ENCODE peak calls at places on chromosomes 2 and 18, in seven cellular contexts. F is H9; J is GM23338; K is neural progenitor cell; U is SK-N-SH; D is fibroblast of lung; Q is effector memory CD4-positive, alpha-beta T cell. Y is an unnamed sample.

GRCh38 chr2:12807907-12808810 is 91.4 kb downstream of the TRIB2 start:
- DNase-seq in U (no peak), F (no peak), J (no peak), K (no peak), D (no peak), Q (no peak), Y (no peak)

GRCh38 chr2:212940816-212941215 is 210.6 kb downstream of the IKZF2 start:
- DNase-seq in J (peak), F (peak), U (no peak), D (peak), Q (no peak), K (peak), Y (no peak)

GRCh38 chr18:32355896-32356295 is 114.8 kb downstream of the GAREM1 start:
- DNase-seq in Q (no peak), D (peak), U (no peak), F (no peak), K (no peak), J (no peak), Y (no peak)

GRCh38 chr2:127146820-127147502 is 40.0 kb upstream of the BIN1 start:
- DNase-seq in D (peak), J (no peak), F (no peak), U (no peak), K (peak), Q (no peak), Y (no peak)

GRCh38 chr2:20288941-20289340 is 61.7 kb downstream of the PUM2 start:
- DNase-seq in F (no peak), Q (no peak), J (no peak), K (no peak), U (no peak), D (peak), Y (no peak)

GRCh38 chr18:650428-650858 is 7.0 kb upstream of the TYMS start:
- DNase-seq in K (no peak), F (no peak), U (no peak), J (no peak), Q (no peak), D (no peak), Y (no peak)

GRCh38 chr2:80634590-80634989 is 330.0 kb upstream of the LRRTM1 start:
- DNase-seq in J (no peak), D (no peak), U (no peak), F (no peak), Q (no peak), K (no peak), Y (no peak)

GRCh38 chr2:27080140-27080469 is 1.7 kb downstream of the EMILIN1 start:
- DNase-seq in U (no peak), K (no peak), Q (no peak), F (no peak), D (no peak), J (no peak), Y (no peak)

GRCh38 chr18:78666666-78667335 is 312.8 kb upstream of the SALL3 start:
- DNase-seq in F (no peak), U (no peak), K (no peak), Q (no peak), J (no peak), D (no peak), Y (no peak)

GRCh38 chr2:51581636-51582267 is 549.8 kb upstream of the NRXN1 start:
- DNase-seq in U (no peak), F (no peak), Q (no peak), J (peak), D (no peak), K (peak), Y (no peak)

GRCh38 chr2:9276901-9277455 is 70.4 kb downstream of the ASAP2 start:
- DNase-seq in F (no peak), U (no peak), J (no peak), D (no peak), K (no peak), Q (no peak), Y (no peak)

GRCh38 chr2:9140570-9141378 is 65.8 kb upstream of the ASAP2 start:
- DNase-seq in K (no peak), D (peak), U (no peak), Q (no peak), F (no peak), J (no peak), Y (no peak)

GRCh38 chr2:74632939-74633312 is 15.2 kb downstream of the M1AP start:
- DNase-seq in D (no peak), Q (no peak), J (peak), K (no peak), U (no peak), F (no peak), Y (no peak)

GRCh38 chr2:236824836-236825235 is 255.2 kb downstream of the ACKR3 start:
- DNase-seq in K (no peak), J (no peak), F (no peak), Q (no peak), U (no peak), D (no peak), Y (no peak)

GRCh38 chr2:146978891-146979555 is 865.8 kb upstream of the ACVR2A start:
- DNase-seq in U (no peak), D (peak), Q (no peak), F (no peak), J (peak), K (no peak), Y (no peak)

GRCh38 chr18:59114160-59114559 is 25.5 kb upstream of the SEC11C start:
- DNase-seq in Q (no peak), J (no peak), F (no peak), D (peak), K (no peak), U (no peak), Y (no peak)

GRCh38 chr18:326846-327245 is 59.0 kb upstream of the THOC1 start:
- DNase-seq in K (no peak), J (no peak), Q (no peak), D (peak), F (no peak), U (no peak), Y (no peak)

GRCh38 chr2:39913648-39914456 is 134.8 kb upstream of the THUMPD2 start:
- DNase-seq in Q (no peak), K (peak), D (peak), U (peak), F (no peak), J (peak), Y (no peak)

GRCh38 chr18:60146220-60146960 is 226.2 kb downstream of the MC4R start:
- DNase-seq in D (peak), F (no peak), J (no peak), Q (no peak), K (no peak), U (no peak), Y (no peak)

DNA sequence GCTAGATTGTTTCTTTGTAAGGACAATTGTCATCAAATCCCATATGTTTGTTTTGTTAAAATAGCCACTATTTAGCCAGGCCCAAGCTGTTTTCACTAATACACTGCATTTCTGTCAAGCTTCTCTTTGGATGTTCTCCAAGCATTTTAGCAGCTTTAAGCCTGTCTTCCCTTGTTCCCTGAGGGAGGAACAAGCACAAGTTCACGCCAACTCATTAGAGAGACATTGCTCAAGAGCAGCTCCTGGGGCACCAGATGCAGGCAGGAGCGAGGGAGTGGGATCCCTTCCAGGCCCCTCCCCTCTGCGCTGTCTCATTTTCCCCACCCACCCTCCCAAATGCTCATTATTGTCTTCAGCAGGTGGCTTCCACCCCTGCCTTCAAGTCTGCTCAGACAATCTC is 32.6 kb upstream of the PPP3R1 start:
- DNase-seq in D (peak), K (no peak), Q (no peak), F (no peak), J (no peak), U (peak), Y (no peak)
- H3K27ac ChIP-seq in D (no peak), K (no peak), Q (no peak), F (no peak), J (no peak), U (no peak), Y (peak)

GRCh38 chr2:10289352-10289751 is 13.4 kb upstream of the HPCAL1 start:
- DNase-seq in Q (no peak), K (no peak), U (no peak), D (no peak), F (no peak), J (no peak), Y (no peak)

GRCh38 chr2:10286216-10287037 is 16.3 kb upstream of the HPCAL1 start:
- DNase-seq in D (no peak), K (no peak), U (peak), J (no peak), Q (no peak), F (no peak), Y (no peak)

GRCh38 chr2:10289891-10290290 is 12.8 kb upstream of the HPCAL1 start:
- DNase-seq in K (no peak), F (no peak), U (no peak), D (peak), J (no peak), Q (no peak), Y (no peak)

GRCh38 chr2:10287766-10288165 is 14.9 kb upstream of the HPCAL1 start:
- DNase-seq in U (no peak), Q (no peak), J (no peak), K (no peak), F (no peak), D (no peak), Y (no peak)

DNA sequence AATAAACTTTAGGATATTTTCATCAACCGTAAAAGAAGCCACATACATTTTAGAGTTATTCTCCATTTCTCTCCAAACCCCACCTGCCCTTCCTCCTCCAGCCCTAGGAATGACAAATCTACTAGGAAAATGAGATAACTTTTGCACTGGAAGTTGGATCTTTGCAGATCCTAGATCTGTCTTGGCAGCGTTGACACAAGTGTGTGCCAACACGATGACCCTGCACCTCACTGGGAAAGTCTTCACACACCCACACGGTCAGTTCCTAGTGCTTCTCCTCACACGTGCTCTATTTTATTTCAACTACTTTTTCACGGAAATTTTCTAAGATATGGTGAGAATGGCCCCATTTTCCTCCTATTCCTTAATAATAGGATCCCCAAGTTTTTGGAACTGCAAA is 14.1 kb upstream of the HPCAL1 start:
- DNase-seq in F (no peak), K (no peak), D (no peak), Q (no peak), J (no peak), U (no peak), Y (no peak)
- H3K27ac ChIP-seq in F (no peak), K (no peak), D (no peak), Q (no peak), J (no peak), U (no peak), Y (no peak)

DNA sequence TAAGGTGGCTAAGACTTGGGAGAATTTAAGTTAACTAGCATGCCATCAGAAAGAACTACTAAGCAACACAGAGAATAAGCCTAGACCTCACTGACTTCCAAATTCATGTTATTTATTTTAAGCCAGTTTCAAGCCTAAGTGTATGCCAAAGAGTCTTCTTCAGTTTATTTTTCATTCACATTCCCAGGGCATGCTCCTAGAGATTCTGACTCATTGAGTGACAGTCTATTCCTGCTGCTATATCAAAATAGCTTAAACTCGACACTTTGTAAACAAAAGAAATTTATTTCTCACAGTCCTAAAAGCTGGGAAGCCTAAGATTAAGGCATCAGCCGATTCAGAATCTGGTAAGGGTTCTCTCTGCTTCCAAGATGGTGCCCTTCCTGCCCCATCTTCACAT is 467.1 kb downstream of the MBD2 start:
- DNase-seq in J (no peak), F (no peak), Q (no peak), D (peak), K (no peak), U (no peak), Y (no peak)
- H3K27ac ChIP-seq in J (no peak), F (no peak), Q (no peak), D (no peak), K (no peak), U (no peak), Y (no peak)

DNA sequence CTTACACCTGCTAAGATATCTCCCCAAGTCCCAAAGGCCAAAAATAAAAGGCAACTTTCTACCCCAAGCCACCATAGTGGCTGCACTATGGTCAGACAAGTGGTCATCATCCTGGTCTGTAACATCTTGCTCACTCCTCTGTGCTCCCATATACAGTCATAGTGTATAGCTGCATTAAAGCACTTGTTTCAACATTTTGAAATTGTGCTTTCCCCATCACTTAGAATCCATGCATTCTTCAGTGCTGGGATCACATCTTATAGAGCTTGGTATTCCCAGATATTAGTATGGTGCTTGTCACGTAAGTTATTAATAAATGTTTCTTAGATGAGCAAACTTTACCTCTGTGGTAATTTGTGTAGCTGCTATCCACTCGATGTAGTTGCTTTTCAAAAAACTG is 40.4 kb upstream of the CDC42EP3 start:
- DNase-seq in K (no peak), F (no peak), J (no peak), D (peak), U (no peak), Q (no peak), Y (no peak)
- H3K27ac ChIP-seq in K (no peak), F (no peak), J (no peak), D (peak), U (peak), Q (no peak), Y (no peak)

GRCh38 chr2:130764035-130764820 is 8.9 kb downstream of the AMER3 start:
- DNase-seq in F (no peak), D (no peak), Q (no peak), K (no peak), U (no peak), J (no peak), Y (no peak)
- H3K27ac ChIP-seq in F (no peak), D (no peak), Q (no peak), K (no peak), U (no peak), J (no peak), Y (no peak)

GRCh38 chr2:238600506-238601432 is 174.0 kb downstream of the ASB1 start:
- DNase-seq in U (no peak), D (no peak), K (no peak), F (no peak), Q (no peak), J (no peak), Y (no peak)

GRCh38 chr2:238598802-238599530 is 172.2 kb downstream of the ASB1 start:
- DNase-seq in J (no peak), K (no peak), F (no peak), U (no peak), Q (no peak), D (no peak), Y (no peak)

GRCh38 chr2:238597638-238598528 is 171.2 kb downstream of the ASB1 start:
- DNase-seq in K (no peak), F (no peak), J (no peak), D (no peak), Q (no peak), U (no peak), Y (no peak)

GRCh38 chr2:238601433-238602222 is 174.9 kb downstream of the ASB1 start:
- DNase-seq in Q (no peak), D (peak), J (no peak), F (no peak), U (no peak), K (no peak), Y (no peak)

GRCh38 chr2:238599549-238600505 is 173.1 kb downstream of the ASB1 start:
- DNase-seq in U (no peak), D (no peak), Q (no peak), J (no peak), F (peak), K (no peak), Y (no peak)
- H3K27ac ChIP-seq in U (no peak), D (no peak), Q (no peak), J (no peak), F (no peak), K (no peak), Y (no peak)